ENCODE peak calls at places on chromosome 19, in five cellular contexts. D, T, N, V and Z are unnamed samples.

GRCh38 chr19:30342901-30343300 is 29.3 kb upstream of the ZNF536 start:
- DNase-seq in N (no peak), T (no peak), D (no peak), V (no peak), Z (no peak)

GRCh38 chr19:32809754-32810153 is 59.8 kb downstream of the SLC7A9 start:
- DNase-seq in V (no peak), D (no peak), T (no peak), N (no peak), Z (no peak)

GRCh38 chr19:39264306-39265290 is 3.6 kb upstream of the IFNL2 start:
- DNase-seq in N (no peak), V (no peak), T (peak), D (peak), Z (no peak)

GRCh38 chr19:48393559-48394330 is at the start of gene GRIN2D:
- DNase-seq in V (no peak), T (peak), N (no peak), D (peak), Z (no peak)

GRCh38 chr19:45402469-45403070 is 2.3 kb downstream of the PPP1R13L start:
- DNase-seq in D (peak), V (peak), N (peak), T (peak), Z (no peak)

GRCh38 chr19:18477042-18477760 is 39.3 kb upstream of the ISYNA1 start:
- DNase-seq in V (no peak), D (no peak), N (no peak), T (no peak), Z (no peak)

GRCh38 chr19:53432088-53432661 is 391 bp downstream of the ZNF761 start:
- DNase-seq in D (peak), V (peak), N (peak), T (peak), Z (no peak)

GRCh38 chr19:18363787-18364186 is 22.2 kb upstream of the GDF15 start:
- DNase-seq in D (no peak), T (no peak), N (no peak), V (no peak), Z (no peak)

GRCh38 chr19:7748756-7749155 is 1.4 kb upstream of the CD209 start:
- DNase-seq in T (no peak), N (no peak), D (no peak), V (peak), Z (no peak)

GRCh38 chr19:11581740-11582139 is 4.3 kb upstream of the ACP5 start:
- DNase-seq in T (no peak), N (no peak), V (no peak), D (no peak), Z (no peak)

GRCh38 chr19:56170261-56170660 is 5.5 kb upstream of the GALP start:
- DNase-seq in V (peak), D (no peak), N (peak), T (no peak), Z (no peak)

GRCh38 chr19:1651061-1651547 is 1.3 kb downstream of the TCF3 start:
- DNase-seq in T (peak), D (peak), V (no peak), N (no peak), Z (no peak)

GRCh38 chr19:39518975-39519374 is 4.0 kb downstream of the SELENOV start:
- DNase-seq in D (no peak), T (no peak), V (no peak), N (no peak), Z (no peak)

GRCh38 chr19:5192568-5192967 is 148.0 kb downstream of the PTPRS start:
- DNase-seq in N (no peak), D (peak), V (no peak), T (no peak), Z (no peak)

GRCh38 chr19:8423821-8424223 is 10.7 kb downstream of the MARCHF2 start:
- DNase-seq in V (peak), N (peak), D (peak), T (no peak), Z (peak)

GRCh38 chr19:56348289-56348877 is 33.7 kb upstream of the ZSCAN5A start:
- DNase-seq in T (no peak), D (no peak), V (peak), N (no peak), Z (no peak)

GRCh38 chr19:57171551-57172081 is 4.3 kb upstream of the DUXA start:
- DNase-seq in N (peak), V (no peak), T (peak), D (no peak), Z (no peak)

GRCh38 chr19:10419646-10420443 is 493 bp upstream of the PDE4A start:
- DNase-seq in V (no peak), N (no peak), T (peak), D (no peak), Z (no peak)

DNA sequence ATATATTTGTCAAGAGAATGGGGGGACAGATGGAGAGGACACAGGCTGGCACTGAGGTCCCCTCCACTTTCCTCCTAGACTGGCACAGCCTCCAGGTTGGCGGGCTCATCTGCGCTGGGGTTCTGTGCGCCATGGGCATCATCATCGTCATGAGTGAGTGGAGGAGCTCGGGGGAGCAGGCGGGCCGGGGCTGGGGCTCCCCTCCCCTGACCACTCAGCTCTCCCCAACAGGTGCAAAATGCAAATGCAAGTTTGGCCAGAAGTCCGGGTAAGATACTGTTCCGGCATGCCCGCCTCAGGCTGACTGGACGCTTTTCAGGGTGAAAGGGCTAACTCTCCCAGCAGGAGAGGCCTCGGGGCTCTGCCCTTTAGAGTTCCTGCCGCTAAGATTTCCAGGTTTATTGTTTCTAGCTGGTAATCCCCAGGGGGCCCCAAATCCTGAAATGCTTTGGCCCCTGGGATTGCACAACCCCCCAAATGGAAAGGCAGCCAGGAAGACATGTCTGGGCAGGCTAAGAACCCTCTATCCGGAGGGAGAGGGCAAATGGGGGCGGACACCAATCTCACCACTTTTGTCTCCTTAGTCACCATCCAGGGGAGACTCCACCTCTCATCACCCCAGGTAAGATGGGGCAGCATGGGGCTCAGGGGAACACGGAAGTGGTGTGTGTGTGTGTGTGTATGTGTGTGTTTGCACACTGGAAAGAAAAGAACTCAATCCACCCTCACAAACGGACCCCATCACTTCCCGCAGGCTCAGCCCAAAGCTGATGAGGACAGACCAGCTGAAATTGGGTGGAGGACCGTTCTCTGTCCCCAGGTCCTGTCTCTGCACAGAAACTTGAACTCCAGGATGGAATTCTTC is 7.3 kb downstream of the FXYD3 start:
- DNase-seq in N (no peak), D (no peak), V (no peak), T (no peak), Z (no peak)
- TF ChIP-seq CTCF in N (no peak), D (no peak), V (no peak), T (no peak), Z (no peak)

DNA sequence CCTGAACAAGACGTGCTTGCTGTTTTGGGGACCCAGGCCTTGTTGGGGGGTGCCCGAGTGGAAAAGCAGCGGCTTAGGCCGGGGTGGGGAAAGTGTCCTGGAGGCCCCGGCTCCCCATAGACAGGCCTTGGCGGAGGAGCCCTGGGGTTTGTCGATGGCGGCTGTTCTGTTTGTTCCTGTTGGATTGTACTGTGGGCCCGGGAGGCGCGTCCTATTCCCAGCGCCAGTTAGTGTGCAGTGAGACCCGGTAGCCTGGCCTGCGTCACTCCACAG is 11.1 kb downstream of the NCLN start:
- DNase-seq in T (no peak), V (no peak), N (no peak), D (no peak), Z (no peak)
- TF ChIP-seq CTCF in T (no peak), V (no peak), N (no peak), D (no peak), Z (no peak)

GRCh38 chr19:3034194-3034844 is 5.2 kb upstream of the TLE2 start:
- DNase-seq in V (no peak), D (no peak), T (no peak), N (no peak), Z (no peak)

GRCh38 chr19:3034845-3035541 is 5.9 kb upstream of the TLE2 start:
- DNase-seq in T (peak), N (peak), V (no peak), D (no peak), Z (no peak)

GRCh38 chr19:3035542-3036118 is 6.5 kb upstream of the TLE2 start:
- DNase-seq in T (peak), D (peak), N (peak), V (peak), Z (peak)

GRCh38 chr19:3038214-3038613 is 9.1 kb upstream of the TLE2 start:
- DNase-seq in D (no peak), T (no peak), N (no peak), V (no peak), Z (no peak)

GRCh38 chr19:3036119-3036794 is 7.2 kb upstream of the TLE2 start:
- DNase-seq in N (peak), V (peak), D (peak), T (peak), Z (peak)
- TF ChIP-seq CTCF in N (no peak), V (no peak), D (no peak), T (no peak), Z (no peak)

DNA sequence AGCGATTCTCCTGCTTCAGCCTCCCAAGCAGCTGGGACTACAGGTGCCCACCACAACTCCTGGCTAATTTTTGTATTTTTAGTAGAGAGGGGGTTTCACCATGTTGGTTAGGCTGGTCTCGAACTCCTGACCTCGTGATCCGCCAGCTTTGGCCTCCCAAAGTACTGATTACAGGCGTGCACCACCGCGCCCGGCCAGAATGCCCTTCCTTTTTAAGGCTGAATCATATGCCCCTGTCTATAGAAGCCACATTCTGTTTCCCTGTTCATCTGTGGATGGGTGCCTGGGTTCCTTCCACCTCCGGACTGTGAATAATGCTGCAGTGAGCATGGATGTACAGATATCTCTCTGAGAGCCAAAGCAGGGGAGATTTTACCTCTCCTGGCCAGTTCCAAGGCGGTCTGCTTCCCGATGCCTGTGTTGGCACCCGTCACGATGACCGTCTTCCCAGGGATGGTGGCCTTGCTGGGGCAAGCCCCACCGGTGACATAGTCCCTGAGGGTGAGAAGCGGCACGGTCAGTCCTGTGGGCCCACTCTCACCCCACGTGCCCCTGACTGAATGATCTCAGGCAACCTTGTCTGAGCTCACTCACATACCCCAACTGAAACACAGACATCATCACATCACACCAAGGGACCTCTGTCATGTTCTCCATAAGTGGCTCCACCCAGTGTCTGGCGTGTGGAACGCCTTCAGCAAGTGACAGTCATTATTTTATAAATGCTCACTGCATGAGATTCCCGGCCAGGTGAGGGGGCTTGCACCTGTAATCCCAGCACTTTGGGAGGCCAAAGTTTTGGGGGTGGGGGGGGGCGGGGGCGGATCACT is 4.0 kb downstream of the RDH13 start:
- DNase-seq in V (no peak), D (no peak), T (no peak), N (no peak), Z (no peak)
- TF ChIP-seq CTCF in V (no peak), D (no peak), T (no peak), N (no peak), Z (no peak)